ENCODE peak calls at places on chromosomes 12 and 14, in ten cellular contexts. One of them, this sample, is unnamed. For H3K27me3 and H3K36me3, the result is how much of the 10 kb centered on the place peaks cover.

GRCh38 chr12:58593557-58594304 is 326.6 kb downstream of the LRIG3 start:
- DNase-seq in naive thymus-derived CD4-positive, alpha-beta T cell: no peak
- DNase-seq in mesendoderm: no peak
- DNase-seq in small intestine: no peak
- DNase-seq in psoas muscle: no peak
- DNase-seq in mesenchymal stem cell: no peak
- DNase-seq in Caco-2: no peak
- DNase-seq in transverse colon: no peak
- DNase-seq in CD4-positive, CD25-positive, alpha-beta regulatory T cell: no peak
- DNase-seq in uterus: no peak
- DNase-seq in this sample: no peak

GRCh38 chr12:106197906-106198623 is 49.8 kb downstream of the CKAP4 start:
- DNase-seq in uterus: no peak
- DNase-seq in Caco-2: no peak
- DNase-seq in psoas muscle: no peak
- DNase-seq in small intestine: no peak
- DNase-seq in mesenchymal stem cell: no peak
- DNase-seq in transverse colon: no peak
- DNase-seq in CD4-positive, CD25-positive, alpha-beta regulatory T cell: no peak
- DNase-seq in naive thymus-derived CD4-positive, alpha-beta T cell: no peak
- DNase-seq in mesendoderm: no peak
- DNase-seq in this sample: no peak

GRCh38 chr12:113240395-113240794 is 19.1 kb downstream of the TPCN1 start:
- DNase-seq in mesenchymal stem cell: no peak
- DNase-seq in CD4-positive, CD25-positive, alpha-beta regulatory T cell: no peak
- DNase-seq in uterus: no peak
- DNase-seq in transverse colon: no peak
- DNase-seq in naive thymus-derived CD4-positive, alpha-beta T cell: no peak
- DNase-seq in Caco-2: no peak
- DNase-seq in psoas muscle: no peak
- DNase-seq in mesendoderm: no peak
- DNase-seq in small intestine: no peak
- DNase-seq in this sample: no peak

GRCh38 chr14:96674121-96674520 is 123.1 kb upstream of the VRK1 start:
- DNase-seq in naive thymus-derived CD4-positive, alpha-beta T cell: no peak
- DNase-seq in psoas muscle: no peak
- DNase-seq in small intestine: no peak
- DNase-seq in transverse colon: no peak
- DNase-seq in uterus: no peak
- DNase-seq in mesenchymal stem cell: no peak
- DNase-seq in CD4-positive, CD25-positive, alpha-beta regulatory T cell: no peak
- DNase-seq in mesendoderm: no peak
- DNase-seq in Caco-2: no peak
- DNase-seq in this sample: no peak

GRCh38 chr12:124398578-124399227 is 103.8 kb downstream of the RFLNA start:
- DNase-seq in Caco-2: no peak
- DNase-seq in mesenchymal stem cell: no peak
- DNase-seq in naive thymus-derived CD4-positive, alpha-beta T cell: no peak
- DNase-seq in CD4-positive, CD25-positive, alpha-beta regulatory T cell: no peak
- DNase-seq in small intestine: no peak
- DNase-seq in psoas muscle: peak
- DNase-seq in mesendoderm: no peak
- DNase-seq in transverse colon: peak
- DNase-seq in uterus: peak
- DNase-seq in this sample: no peak

GRCh38 chr12:93109794-93110203 is 180.7 kb upstream of the EEA1 start:
- DNase-seq in transverse colon: no peak
- DNase-seq in naive thymus-derived CD4-positive, alpha-beta T cell: no peak
- DNase-seq in Caco-2: no peak
- DNase-seq in CD4-positive, CD25-positive, alpha-beta regulatory T cell: no peak
- DNase-seq in mesenchymal stem cell: peak
- DNase-seq in psoas muscle: no peak
- DNase-seq in mesendoderm: no peak
- DNase-seq in uterus: no peak
- DNase-seq in small intestine: no peak
- DNase-seq in this sample: no peak

GRCh38 chr12:7433276-7433822 is 10.6 kb downstream of the CD163L1 start:
- DNase-seq in mesenchymal stem cell: peak
- DNase-seq in mesendoderm: no peak
- DNase-seq in uterus: no peak
- DNase-seq in transverse colon: no peak
- DNase-seq in naive thymus-derived CD4-positive, alpha-beta T cell: no peak
- DNase-seq in CD4-positive, CD25-positive, alpha-beta regulatory T cell: no peak
- DNase-seq in Caco-2: no peak
- DNase-seq in small intestine: no peak
- DNase-seq in psoas muscle: no peak
- DNase-seq in this sample: peak

GRCh38 chr14:51554339-51554920 is 97.3 kb upstream of the FRMD6 start:
- DNase-seq in mesendoderm: peak
- DNase-seq in CD4-positive, CD25-positive, alpha-beta regulatory T cell: no peak
- DNase-seq in transverse colon: no peak
- DNase-seq in Caco-2: no peak
- DNase-seq in psoas muscle: no peak
- DNase-seq in small intestine: no peak
- DNase-seq in uterus: no peak
- DNase-seq in mesenchymal stem cell: peak
- DNase-seq in naive thymus-derived CD4-positive, alpha-beta T cell: no peak
- DNase-seq in this sample: no peak

GRCh38 chr12:12954361-12954760 is 2.4 kb upstream of the GPRC5D start:
- DNase-seq in psoas muscle: no peak
- DNase-seq in mesenchymal stem cell: no peak
- DNase-seq in Caco-2: no peak
- DNase-seq in CD4-positive, CD25-positive, alpha-beta regulatory T cell: no peak
- DNase-seq in transverse colon: no peak
- DNase-seq in uterus: no peak
- DNase-seq in mesendoderm: peak
- DNase-seq in small intestine: no peak
- DNase-seq in naive thymus-derived CD4-positive, alpha-beta T cell: no peak
- DNase-seq in this sample: no peak

GRCh38 chr12:65529771-65530435 is 251.4 kb downstream of the MSRB3 start:
- DNase-seq in mesendoderm: no peak
- DNase-seq in small intestine: no peak
- DNase-seq in transverse colon: no peak
- DNase-seq in Caco-2: no peak
- DNase-seq in mesenchymal stem cell: peak
- DNase-seq in psoas muscle: no peak
- DNase-seq in uterus: no peak
- DNase-seq in CD4-positive, CD25-positive, alpha-beta regulatory T cell: no peak
- DNase-seq in naive thymus-derived CD4-positive, alpha-beta T cell: no peak
- DNase-seq in this sample: no peak

GRCh38 chr14:21264025-21264801 is 5.0 kb downstream of the HNRNPC start:
- DNase-seq in psoas muscle: no peak
- DNase-seq in naive thymus-derived CD4-positive, alpha-beta T cell: no peak
- DNase-seq in transverse colon: no peak
- DNase-seq in mesendoderm: no peak
- DNase-seq in CD4-positive, CD25-positive, alpha-beta regulatory T cell: peak
- DNase-seq in Caco-2: no peak
- DNase-seq in mesenchymal stem cell: peak
- DNase-seq in small intestine: peak
- DNase-seq in uterus: no peak
- DNase-seq in this sample: no peak

GRCh38 chr12:52230364-52231281 is 2.4 kb upstream of the KRT7 start:
- DNase-seq in naive thymus-derived CD4-positive, alpha-beta T cell: no peak
- DNase-seq in transverse colon: no peak
- DNase-seq in small intestine: no peak
- DNase-seq in uterus: no peak
- DNase-seq in mesenchymal stem cell: peak
- DNase-seq in psoas muscle: no peak
- DNase-seq in mesendoderm: peak
- DNase-seq in CD4-positive, CD25-positive, alpha-beta regulatory T cell: no peak
- DNase-seq in Caco-2: peak
- DNase-seq in this sample: peak

GRCh38 chr12:12810507-12811143 is 2.5 kb upstream of the DDX47 start:
- DNase-seq in psoas muscle: no peak
- DNase-seq in CD4-positive, CD25-positive, alpha-beta regulatory T cell: no peak
- DNase-seq in transverse colon: no peak
- DNase-seq in uterus: no peak
- DNase-seq in small intestine: peak
- DNase-seq in mesenchymal stem cell: no peak
- DNase-seq in naive thymus-derived CD4-positive, alpha-beta T cell: no peak
- DNase-seq in mesendoderm: no peak
- DNase-seq in Caco-2: peak
- DNase-seq in this sample: no peak

GRCh38 chr14:80356413-80356812 is 145.1 kb upstream of the DIO2 start:
- DNase-seq in transverse colon: no peak
- DNase-seq in small intestine: no peak
- DNase-seq in mesenchymal stem cell: peak
- DNase-seq in naive thymus-derived CD4-positive, alpha-beta T cell: no peak
- DNase-seq in CD4-positive, CD25-positive, alpha-beta regulatory T cell: no peak
- DNase-seq in mesendoderm: peak
- DNase-seq in Caco-2: peak
- DNase-seq in psoas muscle: no peak
- DNase-seq in uterus: no peak
- DNase-seq in this sample: no peak

GRCh38 chr14:92613008-92613658 is 99.6 kb downstream of the RIN3 start:
- DNase-seq in transverse colon: peak
- DNase-seq in small intestine: peak
- DNase-seq in CD4-positive, CD25-positive, alpha-beta regulatory T cell: peak
- DNase-seq in mesendoderm: peak
- DNase-seq in Caco-2: peak
- DNase-seq in psoas muscle: no peak
- DNase-seq in naive thymus-derived CD4-positive, alpha-beta T cell: peak
- DNase-seq in mesenchymal stem cell: no peak
- DNase-seq in uterus: no peak
- DNase-seq in this sample: peak

DNA sequence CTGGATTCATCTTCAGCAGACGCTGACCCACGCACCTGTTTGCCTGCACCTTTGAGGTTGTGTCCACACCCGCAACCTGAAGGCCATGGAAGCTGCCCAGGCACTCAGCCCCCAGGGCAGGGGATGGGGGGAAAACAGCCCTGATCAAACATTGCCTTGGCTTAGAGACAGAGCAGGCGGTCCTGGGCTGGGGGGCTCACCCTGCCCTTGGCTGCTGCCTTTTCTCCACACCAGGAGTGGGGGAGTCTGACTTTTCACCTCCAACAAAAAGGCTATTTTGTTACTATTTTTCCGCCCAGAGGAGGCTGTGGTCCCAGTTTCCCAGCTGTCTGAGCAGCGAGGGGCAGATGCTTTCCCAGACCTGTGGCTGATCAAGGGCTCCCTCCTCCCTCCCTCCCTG is 24.2 kb downstream of the BCL11B start:
- DNase-seq in CD4-positive, CD25-positive, alpha-beta regulatory T cell: no peak
- DNase-seq in transverse colon: no peak
- DNase-seq in psoas muscle: no peak
- DNase-seq in mesenchymal stem cell: no peak
- DNase-seq in naive thymus-derived CD4-positive, alpha-beta T cell: no peak
- DNase-seq in Caco-2: no peak
- DNase-seq in uterus: no peak
- DNase-seq in small intestine: no peak
- DNase-seq in mesendoderm: no peak
- DNase-seq in this sample: no peak
- H3K27me3 ChIP-seq in CD4-positive, CD25-positive, alpha-beta regulatory T cell: under half
- H3K27me3 ChIP-seq in transverse colon: under half
- H3K27me3 ChIP-seq in psoas muscle: under half
- H3K27me3 ChIP-seq in mesenchymal stem cell: under half
- H3K27me3 ChIP-seq in naive thymus-derived CD4-positive, alpha-beta T cell: under half
- H3K27me3 ChIP-seq in Caco-2: under half
- H3K27me3 ChIP-seq in uterus: under half
- H3K27me3 ChIP-seq in small intestine: under half
- H3K27me3 ChIP-seq in mesendoderm: under half
- H3K27me3 ChIP-seq in this sample: under half

DNA sequence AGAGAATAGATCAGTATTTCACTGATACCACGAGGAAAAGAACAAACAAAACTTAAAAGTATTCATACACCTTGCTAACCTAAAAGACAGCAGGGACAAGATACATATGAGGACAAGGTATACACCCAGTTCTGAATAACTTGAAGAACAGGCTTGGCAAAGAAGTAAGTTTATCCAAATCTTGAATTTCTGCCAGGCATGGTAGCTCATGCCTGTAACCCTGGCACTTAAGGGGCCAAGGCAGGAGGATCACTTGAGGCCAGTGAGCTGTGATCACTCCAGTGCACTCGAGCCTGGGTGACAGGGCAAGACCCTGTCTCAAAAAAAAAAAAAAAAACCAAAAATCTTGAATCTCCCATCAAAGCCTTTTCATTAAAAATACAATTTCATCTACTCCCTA is 25.0 kb downstream of the EIF2S1 start:
- DNase-seq in transverse colon: no peak
- DNase-seq in uterus: no peak
- DNase-seq in small intestine: no peak
- DNase-seq in psoas muscle: no peak
- DNase-seq in mesenchymal stem cell: no peak
- DNase-seq in CD4-positive, CD25-positive, alpha-beta regulatory T cell: no peak
- DNase-seq in mesendoderm: no peak
- DNase-seq in Caco-2: no peak
- DNase-seq in naive thymus-derived CD4-positive, alpha-beta T cell: no peak
- DNase-seq in this sample: no peak
- H3K36me3 ChIP-seq in transverse colon: under half
- H3K36me3 ChIP-seq in uterus: under half
- H3K36me3 ChIP-seq in small intestine: under half
- H3K36me3 ChIP-seq in psoas muscle: under half
- H3K36me3 ChIP-seq in mesenchymal stem cell: under half
- H3K36me3 ChIP-seq in CD4-positive, CD25-positive, alpha-beta regulatory T cell: half or more
- H3K36me3 ChIP-seq in mesendoderm: under half
- H3K36me3 ChIP-seq in Caco-2: under half
- H3K36me3 ChIP-seq in naive thymus-derived CD4-positive, alpha-beta T cell: under half
- H3K36me3 ChIP-seq in this sample: under half

DNA sequence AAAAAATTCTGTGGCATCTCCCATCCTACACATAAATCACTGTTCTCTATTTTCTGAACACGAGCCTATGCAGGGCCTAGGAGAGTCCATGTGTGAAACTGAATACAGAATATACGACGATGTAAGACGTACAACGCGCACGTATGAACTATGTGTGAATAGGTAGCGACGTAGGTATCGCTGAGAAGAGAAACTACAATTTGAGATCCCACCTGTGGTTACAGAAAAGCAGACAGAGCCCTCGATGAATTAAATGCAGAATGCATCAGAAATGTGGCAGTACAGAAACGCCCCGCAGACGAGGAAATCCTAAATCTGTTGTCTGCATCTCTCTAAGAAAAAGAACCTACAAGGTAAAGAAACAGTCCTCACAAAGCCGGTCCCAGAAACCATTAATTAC is 12.7 kb downstream of the BCL11B start:
- DNase-seq in psoas muscle: no peak
- DNase-seq in CD4-positive, CD25-positive, alpha-beta regulatory T cell: peak
- DNase-seq in uterus: no peak
- DNase-seq in Caco-2: no peak
- DNase-seq in mesendoderm: no peak
- DNase-seq in small intestine: peak
- DNase-seq in transverse colon: no peak
- DNase-seq in mesenchymal stem cell: no peak
- DNase-seq in naive thymus-derived CD4-positive, alpha-beta T cell: peak
- DNase-seq in this sample: no peak
- H3K4me3 ChIP-seq in psoas muscle: no peak
- H3K4me3 ChIP-seq in CD4-positive, CD25-positive, alpha-beta regulatory T cell: peak
- H3K4me3 ChIP-seq in uterus: no peak
- H3K4me3 ChIP-seq in Caco-2: no peak
- H3K4me3 ChIP-seq in mesendoderm: no peak
- H3K4me3 ChIP-seq in small intestine: no peak
- H3K4me3 ChIP-seq in transverse colon: no peak
- H3K4me3 ChIP-seq in mesenchymal stem cell: no peak
- H3K4me3 ChIP-seq in naive thymus-derived CD4-positive, alpha-beta T cell: peak
- H3K4me3 ChIP-seq in this sample: no peak

DNA sequence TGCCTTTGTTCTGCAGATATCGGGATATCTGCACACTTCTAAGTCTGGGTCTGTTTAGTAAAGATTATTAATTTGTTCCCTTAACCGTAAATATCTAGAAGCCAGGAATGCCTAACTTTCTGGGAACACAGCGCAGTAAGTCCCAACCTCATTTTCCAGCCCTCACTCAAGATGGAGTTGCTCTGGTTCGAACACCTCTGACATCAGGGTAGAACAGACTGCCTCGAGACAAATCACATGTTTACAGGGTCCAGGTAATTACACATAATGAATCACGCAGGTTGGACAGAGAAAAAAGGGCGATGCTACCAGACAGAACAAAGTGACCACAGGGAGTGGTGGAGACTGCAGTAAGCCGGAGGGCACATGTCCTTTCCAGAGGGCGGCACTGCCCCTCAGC is 159.2 kb upstream of the SFSWAP start:
- DNase-seq in mesenchymal stem cell: no peak
- DNase-seq in Caco-2: no peak
- DNase-seq in transverse colon: no peak
- DNase-seq in small intestine: no peak
- DNase-seq in uterus: no peak
- DNase-seq in CD4-positive, CD25-positive, alpha-beta regulatory T cell: no peak
- DNase-seq in naive thymus-derived CD4-positive, alpha-beta T cell: no peak
- DNase-seq in mesendoderm: no peak
- DNase-seq in psoas muscle: no peak
- DNase-seq in this sample: no peak
- H3K27me3 ChIP-seq in mesenchymal stem cell: under half
- H3K27me3 ChIP-seq in Caco-2: under half
- H3K27me3 ChIP-seq in transverse colon: under half
- H3K27me3 ChIP-seq in small intestine: under half
- H3K27me3 ChIP-seq in uterus: under half
- H3K27me3 ChIP-seq in CD4-positive, CD25-positive, alpha-beta regulatory T cell: under half
- H3K27me3 ChIP-seq in naive thymus-derived CD4-positive, alpha-beta T cell: under half
- H3K27me3 ChIP-seq in mesendoderm: under half
- H3K27me3 ChIP-seq in psoas muscle: under half
- H3K27me3 ChIP-seq in this sample: under half

This sample was measured in MG63.